ENCODE peak calls at places on chromosomes 16 and 17, in eight cellular contexts. One of them, this sample, is unnamed.

GRCh38 chr16:1188781-1189189 is 35.9 kb downstream of the CACNA1H start:
- DNase-seq in activated T-helper 9 cell treated with anti-CD3 and anti-CD28 coated beads, Interleukin-2, amount 50 U/mL, for 16 hours: no peak
- DNase-seq in effector CD4-positive, alpha-beta T cell: peak
- DNase-seq in DMS 273 treated with DMSO at 0.1 percent for 48 hours: no peak
- DNase-seq in stimulated activated CD4-positive, alpha-beta T cell treated with anti-CD3 and anti-CD28 coated beads, Interleukin-1b, Interleukin-23, amount 100 ng/mL, for 24 hours: no peak
- DNase-seq in activated CD4-positive, CD25-positive, alpha-beta regulatory T cell treated with anti-CD3 and anti-CD28 coated beads, Interleukin-2, amount 50 U/mL, for 16 hours: no peak
- DNase-seq in HS-27A: no peak
- DNase-seq in renal cortical epithelial cell: no peak
- DNase-seq in this sample: peak

GRCh38 chr16:19907161-19907992 is 22.7 kb upstream of the GPRC5B start:
- DNase-seq in activated T-helper 9 cell treated with anti-CD3 and anti-CD28 coated beads, Interleukin-2, amount 50 U/mL, for 16 hours: peak
- DNase-seq in effector CD4-positive, alpha-beta T cell: peak
- DNase-seq in DMS 273 treated with DMSO at 0.1 percent for 48 hours: peak
- DNase-seq in stimulated activated CD4-positive, alpha-beta T cell treated with anti-CD3 and anti-CD28 coated beads, Interleukin-1b, Interleukin-23, amount 100 ng/mL, for 24 hours: peak
- DNase-seq in activated CD4-positive, CD25-positive, alpha-beta regulatory T cell treated with anti-CD3 and anti-CD28 coated beads, Interleukin-2, amount 50 U/mL, for 16 hours: peak
- DNase-seq in HS-27A: no peak
- DNase-seq in renal cortical epithelial cell: peak
- DNase-seq in this sample: peak

GRCh38 chr17:32259596-32259995 is 6.0 kb upstream of the RHBDL3 start:
- DNase-seq in activated T-helper 9 cell treated with anti-CD3 and anti-CD28 coated beads, Interleukin-2, amount 50 U/mL, for 16 hours: no peak
- DNase-seq in effector CD4-positive, alpha-beta T cell: no peak
- DNase-seq in DMS 273 treated with DMSO at 0.1 percent for 48 hours: no peak
- DNase-seq in stimulated activated CD4-positive, alpha-beta T cell treated with anti-CD3 and anti-CD28 coated beads, Interleukin-1b, Interleukin-23, amount 100 ng/mL, for 24 hours: no peak
- DNase-seq in activated CD4-positive, CD25-positive, alpha-beta regulatory T cell treated with anti-CD3 and anti-CD28 coated beads, Interleukin-2, amount 50 U/mL, for 16 hours: no peak
- DNase-seq in HS-27A: no peak
- DNase-seq in renal cortical epithelial cell: peak
- DNase-seq in this sample: no peak

GRCh38 chr17:57985675-57985974 is 2.4 kb downstream of the VEZF1 start:
- DNase-seq in activated T-helper 9 cell treated with anti-CD3 and anti-CD28 coated beads, Interleukin-2, amount 50 U/mL, for 16 hours: no peak
- DNase-seq in effector CD4-positive, alpha-beta T cell: no peak
- DNase-seq in DMS 273 treated with DMSO at 0.1 percent for 48 hours: no peak
- DNase-seq in stimulated activated CD4-positive, alpha-beta T cell treated with anti-CD3 and anti-CD28 coated beads, Interleukin-1b, Interleukin-23, amount 100 ng/mL, for 24 hours: no peak
- DNase-seq in activated CD4-positive, CD25-positive, alpha-beta regulatory T cell treated with anti-CD3 and anti-CD28 coated beads, Interleukin-2, amount 50 U/mL, for 16 hours: no peak
- DNase-seq in HS-27A: no peak
- DNase-seq in renal cortical epithelial cell: peak
- DNase-seq in this sample: no peak

GRCh38 chr17:79993390-79994221 is 42.1 kb downstream of the TBC1D16 start:
- DNase-seq in activated T-helper 9 cell treated with anti-CD3 and anti-CD28 coated beads, Interleukin-2, amount 50 U/mL, for 16 hours: peak
- DNase-seq in effector CD4-positive, alpha-beta T cell: no peak
- DNase-seq in DMS 273 treated with DMSO at 0.1 percent for 48 hours: no peak
- DNase-seq in stimulated activated CD4-positive, alpha-beta T cell treated with anti-CD3 and anti-CD28 coated beads, Interleukin-1b, Interleukin-23, amount 100 ng/mL, for 24 hours: peak
- DNase-seq in activated CD4-positive, CD25-positive, alpha-beta regulatory T cell treated with anti-CD3 and anti-CD28 coated beads, Interleukin-2, amount 50 U/mL, for 16 hours: no peak
- DNase-seq in HS-27A: no peak
- DNase-seq in renal cortical epithelial cell: peak
- DNase-seq in this sample: peak

GRCh38 chr17:81540676-81541027 is 11.5 kb downstream of the FAAP100 start:
- DNase-seq in activated T-helper 9 cell treated with anti-CD3 and anti-CD28 coated beads, Interleukin-2, amount 50 U/mL, for 16 hours: no peak
- DNase-seq in effector CD4-positive, alpha-beta T cell: no peak
- DNase-seq in DMS 273 treated with DMSO at 0.1 percent for 48 hours: no peak
- DNase-seq in stimulated activated CD4-positive, alpha-beta T cell treated with anti-CD3 and anti-CD28 coated beads, Interleukin-1b, Interleukin-23, amount 100 ng/mL, for 24 hours: no peak
- DNase-seq in activated CD4-positive, CD25-positive, alpha-beta regulatory T cell treated with anti-CD3 and anti-CD28 coated beads, Interleukin-2, amount 50 U/mL, for 16 hours: no peak
- DNase-seq in HS-27A: no peak
- DNase-seq in renal cortical epithelial cell: no peak
- DNase-seq in this sample: no peak

GRCh38 chr16:57999366-57999970 is 1.0 kb downstream of the ZNF319 start:
- DNase-seq in activated T-helper 9 cell treated with anti-CD3 and anti-CD28 coated beads, Interleukin-2, amount 50 U/mL, for 16 hours: no peak
- DNase-seq in effector CD4-positive, alpha-beta T cell: no peak
- DNase-seq in DMS 273 treated with DMSO at 0.1 percent for 48 hours: no peak
- DNase-seq in stimulated activated CD4-positive, alpha-beta T cell treated with anti-CD3 and anti-CD28 coated beads, Interleukin-1b, Interleukin-23, amount 100 ng/mL, for 24 hours: peak
- DNase-seq in activated CD4-positive, CD25-positive, alpha-beta regulatory T cell treated with anti-CD3 and anti-CD28 coated beads, Interleukin-2, amount 50 U/mL, for 16 hours: no peak
- DNase-seq in HS-27A: no peak
- DNase-seq in renal cortical epithelial cell: no peak
- DNase-seq in this sample: peak

GRCh38 chr17:52154466-52154865 is 4.0 kb downstream of the CA10 start:
- DNase-seq in activated T-helper 9 cell treated with anti-CD3 and anti-CD28 coated beads, Interleukin-2, amount 50 U/mL, for 16 hours: no peak
- DNase-seq in effector CD4-positive, alpha-beta T cell: no peak
- DNase-seq in DMS 273 treated with DMSO at 0.1 percent for 48 hours: no peak
- DNase-seq in stimulated activated CD4-positive, alpha-beta T cell treated with anti-CD3 and anti-CD28 coated beads, Interleukin-1b, Interleukin-23, amount 100 ng/mL, for 24 hours: no peak
- DNase-seq in activated CD4-positive, CD25-positive, alpha-beta regulatory T cell treated with anti-CD3 and anti-CD28 coated beads, Interleukin-2, amount 50 U/mL, for 16 hours: no peak
- DNase-seq in HS-27A: no peak
- DNase-seq in renal cortical epithelial cell: no peak
- DNase-seq in this sample: no peak

GRCh38 chr16:88694221-88695087 is 8.1 kb upstream of the SNAI3 start:
- DNase-seq in activated T-helper 9 cell treated with anti-CD3 and anti-CD28 coated beads, Interleukin-2, amount 50 U/mL, for 16 hours: no peak
- DNase-seq in effector CD4-positive, alpha-beta T cell: no peak
- DNase-seq in DMS 273 treated with DMSO at 0.1 percent for 48 hours: no peak
- DNase-seq in stimulated activated CD4-positive, alpha-beta T cell treated with anti-CD3 and anti-CD28 coated beads, Interleukin-1b, Interleukin-23, amount 100 ng/mL, for 24 hours: no peak
- DNase-seq in activated CD4-positive, CD25-positive, alpha-beta regulatory T cell treated with anti-CD3 and anti-CD28 coated beads, Interleukin-2, amount 50 U/mL, for 16 hours: no peak
- DNase-seq in HS-27A: no peak
- DNase-seq in renal cortical epithelial cell: no peak
- DNase-seq in this sample: no peak

GRCh38 chr16:58501242-58502131 is 1.5 kb downstream of the NDRG4 start:
- DNase-seq in activated T-helper 9 cell treated with anti-CD3 and anti-CD28 coated beads, Interleukin-2, amount 50 U/mL, for 16 hours: peak
- DNase-seq in effector CD4-positive, alpha-beta T cell: peak
- DNase-seq in DMS 273 treated with DMSO at 0.1 percent for 48 hours: peak
- DNase-seq in stimulated activated CD4-positive, alpha-beta T cell treated with anti-CD3 and anti-CD28 coated beads, Interleukin-1b, Interleukin-23, amount 100 ng/mL, for 24 hours: peak
- DNase-seq in activated CD4-positive, CD25-positive, alpha-beta regulatory T cell treated with anti-CD3 and anti-CD28 coated beads, Interleukin-2, amount 50 U/mL, for 16 hours: no peak
- DNase-seq in HS-27A: no peak
- DNase-seq in renal cortical epithelial cell: no peak
- DNase-seq in this sample: peak

GRCh38 chr17:67221062-67221998 is 23.7 kb downstream of the HELZ start:
- DNase-seq in activated T-helper 9 cell treated with anti-CD3 and anti-CD28 coated beads, Interleukin-2, amount 50 U/mL, for 16 hours: no peak
- DNase-seq in effector CD4-positive, alpha-beta T cell: no peak
- DNase-seq in DMS 273 treated with DMSO at 0.1 percent for 48 hours: no peak
- DNase-seq in stimulated activated CD4-positive, alpha-beta T cell treated with anti-CD3 and anti-CD28 coated beads, Interleukin-1b, Interleukin-23, amount 100 ng/mL, for 24 hours: no peak
- DNase-seq in activated CD4-positive, CD25-positive, alpha-beta regulatory T cell treated with anti-CD3 and anti-CD28 coated beads, Interleukin-2, amount 50 U/mL, for 16 hours: no peak
- DNase-seq in HS-27A: no peak
- DNase-seq in renal cortical epithelial cell: peak
- DNase-seq in this sample: no peak

GRCh38 chr17:42743595-42744282 is 1.1 kb downstream of the EZH1 start:
- DNase-seq in activated T-helper 9 cell treated with anti-CD3 and anti-CD28 coated beads, Interleukin-2, amount 50 U/mL, for 16 hours: no peak
- DNase-seq in effector CD4-positive, alpha-beta T cell: no peak
- DNase-seq in DMS 273 treated with DMSO at 0.1 percent for 48 hours: no peak
- DNase-seq in stimulated activated CD4-positive, alpha-beta T cell treated with anti-CD3 and anti-CD28 coated beads, Interleukin-1b, Interleukin-23, amount 100 ng/mL, for 24 hours: no peak
- DNase-seq in activated CD4-positive, CD25-positive, alpha-beta regulatory T cell treated with anti-CD3 and anti-CD28 coated beads, Interleukin-2, amount 50 U/mL, for 16 hours: no peak
- DNase-seq in HS-27A: no peak
- DNase-seq in renal cortical epithelial cell: no peak
- DNase-seq in this sample: no peak

GRCh38 chr16:51697454-51697853 is 546.4 kb upstream of the SALL1 start:
- DNase-seq in activated T-helper 9 cell treated with anti-CD3 and anti-CD28 coated beads, Interleukin-2, amount 50 U/mL, for 16 hours: no peak
- DNase-seq in effector CD4-positive, alpha-beta T cell: no peak
- DNase-seq in DMS 273 treated with DMSO at 0.1 percent for 48 hours: peak
- DNase-seq in stimulated activated CD4-positive, alpha-beta T cell treated with anti-CD3 and anti-CD28 coated beads, Interleukin-1b, Interleukin-23, amount 100 ng/mL, for 24 hours: no peak
- DNase-seq in activated CD4-positive, CD25-positive, alpha-beta regulatory T cell treated with anti-CD3 and anti-CD28 coated beads, Interleukin-2, amount 50 U/mL, for 16 hours: no peak
- DNase-seq in HS-27A: no peak
- DNase-seq in renal cortical epithelial cell: peak
- DNase-seq in this sample: no peak

GRCh38 chr17:64067642-64068041 is 47.2 kb upstream of the ICAM2 start:
- DNase-seq in activated T-helper 9 cell treated with anti-CD3 and anti-CD28 coated beads, Interleukin-2, amount 50 U/mL, for 16 hours: no peak
- DNase-seq in effector CD4-positive, alpha-beta T cell: no peak
- DNase-seq in DMS 273 treated with DMSO at 0.1 percent for 48 hours: no peak
- DNase-seq in stimulated activated CD4-positive, alpha-beta T cell treated with anti-CD3 and anti-CD28 coated beads, Interleukin-1b, Interleukin-23, amount 100 ng/mL, for 24 hours: no peak
- DNase-seq in activated CD4-positive, CD25-positive, alpha-beta regulatory T cell treated with anti-CD3 and anti-CD28 coated beads, Interleukin-2, amount 50 U/mL, for 16 hours: no peak
- DNase-seq in HS-27A: no peak
- DNase-seq in renal cortical epithelial cell: peak
- DNase-seq in this sample: no peak

GRCh38 chr17:63966646-63967265 is 6.0 kb downstream of the SCN4A start:
- DNase-seq in activated T-helper 9 cell treated with anti-CD3 and anti-CD28 coated beads, Interleukin-2, amount 50 U/mL, for 16 hours: no peak
- DNase-seq in effector CD4-positive, alpha-beta T cell: no peak
- DNase-seq in DMS 273 treated with DMSO at 0.1 percent for 48 hours: no peak
- DNase-seq in stimulated activated CD4-positive, alpha-beta T cell treated with anti-CD3 and anti-CD28 coated beads, Interleukin-1b, Interleukin-23, amount 100 ng/mL, for 24 hours: no peak
- DNase-seq in activated CD4-positive, CD25-positive, alpha-beta regulatory T cell treated with anti-CD3 and anti-CD28 coated beads, Interleukin-2, amount 50 U/mL, for 16 hours: no peak
- DNase-seq in HS-27A: no peak
- DNase-seq in renal cortical epithelial cell: no peak
- DNase-seq in this sample: no peak

GRCh38 chr16:81610144-81610842 is 165.7 kb downstream of the CMIP start:
- DNase-seq in activated T-helper 9 cell treated with anti-CD3 and anti-CD28 coated beads, Interleukin-2, amount 50 U/mL, for 16 hours: no peak
- DNase-seq in effector CD4-positive, alpha-beta T cell: no peak
- DNase-seq in DMS 273 treated with DMSO at 0.1 percent for 48 hours: no peak
- DNase-seq in stimulated activated CD4-positive, alpha-beta T cell treated with anti-CD3 and anti-CD28 coated beads, Interleukin-1b, Interleukin-23, amount 100 ng/mL, for 24 hours: no peak
- DNase-seq in activated CD4-positive, CD25-positive, alpha-beta regulatory T cell treated with anti-CD3 and anti-CD28 coated beads, Interleukin-2, amount 50 U/mL, for 16 hours: no peak
- DNase-seq in HS-27A: no peak
- DNase-seq in renal cortical epithelial cell: peak
- DNase-seq in this sample: no peak

GRCh38 chr17:5817475-5818395 is 233.4 kb upstream of the NLRP1 start:
- DNase-seq in activated T-helper 9 cell treated with anti-CD3 and anti-CD28 coated beads, Interleukin-2, amount 50 U/mL, for 16 hours: no peak
- DNase-seq in effector CD4-positive, alpha-beta T cell: no peak
- DNase-seq in DMS 273 treated with DMSO at 0.1 percent for 48 hours: no peak
- DNase-seq in stimulated activated CD4-positive, alpha-beta T cell treated with anti-CD3 and anti-CD28 coated beads, Interleukin-1b, Interleukin-23, amount 100 ng/mL, for 24 hours: no peak
- DNase-seq in activated CD4-positive, CD25-positive, alpha-beta regulatory T cell treated with anti-CD3 and anti-CD28 coated beads, Interleukin-2, amount 50 U/mL, for 16 hours: no peak
- DNase-seq in HS-27A: no peak
- DNase-seq in renal cortical epithelial cell: no peak
- DNase-seq in this sample: no peak

GRCh38 chr16:18931756-18932155 is 5.5 kb upstream of the SMG1 start:
- DNase-seq in activated T-helper 9 cell treated with anti-CD3 and anti-CD28 coated beads, Interleukin-2, amount 50 U/mL, for 16 hours: no peak
- DNase-seq in effector CD4-positive, alpha-beta T cell: no peak
- DNase-seq in DMS 273 treated with DMSO at 0.1 percent for 48 hours: no peak
- DNase-seq in stimulated activated CD4-positive, alpha-beta T cell treated with anti-CD3 and anti-CD28 coated beads, Interleukin-1b, Interleukin-23, amount 100 ng/mL, for 24 hours: no peak
- DNase-seq in activated CD4-positive, CD25-positive, alpha-beta regulatory T cell treated with anti-CD3 and anti-CD28 coated beads, Interleukin-2, amount 50 U/mL, for 16 hours: no peak
- DNase-seq in HS-27A: no peak
- DNase-seq in renal cortical epithelial cell: no peak
- DNase-seq in this sample: no peak

GRCh38 chr17:82110298-82110697 is 12.3 kb upstream of the FASN start:
- DNase-seq in activated T-helper 9 cell treated with anti-CD3 and anti-CD28 coated beads, Interleukin-2, amount 50 U/mL, for 16 hours: no peak
- DNase-seq in effector CD4-positive, alpha-beta T cell: no peak
- DNase-seq in DMS 273 treated with DMSO at 0.1 percent for 48 hours: no peak
- DNase-seq in stimulated activated CD4-positive, alpha-beta T cell treated with anti-CD3 and anti-CD28 coated beads, Interleukin-1b, Interleukin-23, amount 100 ng/mL, for 24 hours: no peak
- DNase-seq in activated CD4-positive, CD25-positive, alpha-beta regulatory T cell treated with anti-CD3 and anti-CD28 coated beads, Interleukin-2, amount 50 U/mL, for 16 hours: no peak
- DNase-seq in HS-27A: no peak
- DNase-seq in renal cortical epithelial cell: peak
- DNase-seq in this sample: no peak

GRCh38 chr16:65672960-65673359 is 551.1 kb upstream of the CDH11 start:
- DNase-seq in activated T-helper 9 cell treated with anti-CD3 and anti-CD28 coated beads, Interleukin-2, amount 50 U/mL, for 16 hours: no peak
- DNase-seq in effector CD4-positive, alpha-beta T cell: no peak
- DNase-seq in DMS 273 treated with DMSO at 0.1 percent for 48 hours: no peak
- DNase-seq in stimulated activated CD4-positive, alpha-beta T cell treated with anti-CD3 and anti-CD28 coated beads, Interleukin-1b, Interleukin-23, amount 100 ng/mL, for 24 hours: no peak
- DNase-seq in activated CD4-positive, CD25-positive, alpha-beta regulatory T cell treated with anti-CD3 and anti-CD28 coated beads, Interleukin-2, amount 50 U/mL, for 16 hours: no peak
- DNase-seq in HS-27A: no peak
- DNase-seq in renal cortical epithelial cell: no peak
- DNase-seq in this sample: no peak

GRCh38 chr17:49996495-49997255 is 1.7 kb upstream of the DLX3 start:
- DNase-seq in activated T-helper 9 cell treated with anti-CD3 and anti-CD28 coated beads, Interleukin-2, amount 50 U/mL, for 16 hours: peak
- DNase-seq in effector CD4-positive, alpha-beta T cell: peak
- DNase-seq in DMS 273 treated with DMSO at 0.1 percent for 48 hours: no peak
- DNase-seq in stimulated activated CD4-positive, alpha-beta T cell treated with anti-CD3 and anti-CD28 coated beads, Interleukin-1b, Interleukin-23, amount 100 ng/mL, for 24 hours: no peak
- DNase-seq in activated CD4-positive, CD25-positive, alpha-beta regulatory T cell treated with anti-CD3 and anti-CD28 coated beads, Interleukin-2, amount 50 U/mL, for 16 hours: peak
- DNase-seq in HS-27A: peak
- DNase-seq in renal cortical epithelial cell: no peak
- DNase-seq in this sample: peak

GRCh38 chr17:38600416-38600815 is 5.3 kb downstream of the SRCIN1 start:
- DNase-seq in activated T-helper 9 cell treated with anti-CD3 and anti-CD28 coated beads, Interleukin-2, amount 50 U/mL, for 16 hours: no peak
- DNase-seq in effector CD4-positive, alpha-beta T cell: no peak
- DNase-seq in DMS 273 treated with DMSO at 0.1 percent for 48 hours: no peak
- DNase-seq in stimulated activated CD4-positive, alpha-beta T cell treated with anti-CD3 and anti-CD28 coated beads, Interleukin-1b, Interleukin-23, amount 100 ng/mL, for 24 hours: no peak
- DNase-seq in activated CD4-positive, CD25-positive, alpha-beta regulatory T cell treated with anti-CD3 and anti-CD28 coated beads, Interleukin-2, amount 50 U/mL, for 16 hours: no peak
- DNase-seq in HS-27A: no peak
- DNase-seq in renal cortical epithelial cell: no peak
- DNase-seq in this sample: no peak

GRCh38 chr17:66115246-66115645 is 76.7 kb downstream of the CEP112 start:
- DNase-seq in activated T-helper 9 cell treated with anti-CD3 and anti-CD28 coated beads, Interleukin-2, amount 50 U/mL, for 16 hours: no peak
- DNase-seq in effector CD4-positive, alpha-beta T cell: no peak
- DNase-seq in DMS 273 treated with DMSO at 0.1 percent for 48 hours: no peak
- DNase-seq in stimulated activated CD4-positive, alpha-beta T cell treated with anti-CD3 and anti-CD28 coated beads, Interleukin-1b, Interleukin-23, amount 100 ng/mL, for 24 hours: no peak
- DNase-seq in activated CD4-positive, CD25-positive, alpha-beta regulatory T cell treated with anti-CD3 and anti-CD28 coated beads, Interleukin-2, amount 50 U/mL, for 16 hours: no peak
- DNase-seq in HS-27A: no peak
- DNase-seq in renal cortical epithelial cell: no peak
- DNase-seq in this sample: no peak

GRCh38 chr16:69762843-69763556 is 868 bp downstream of the WWP2 start:
- DNase-seq in activated T-helper 9 cell treated with anti-CD3 and anti-CD28 coated beads, Interleukin-2, amount 50 U/mL, for 16 hours: no peak
- DNase-seq in effector CD4-positive, alpha-beta T cell: peak
- DNase-seq in DMS 273 treated with DMSO at 0.1 percent for 48 hours: no peak
- DNase-seq in stimulated activated CD4-positive, alpha-beta T cell treated with anti-CD3 and anti-CD28 coated beads, Interleukin-1b, Interleukin-23, amount 100 ng/mL, for 24 hours: no peak
- DNase-seq in activated CD4-positive, CD25-positive, alpha-beta regulatory T cell treated with anti-CD3 and anti-CD28 coated beads, Interleukin-2, amount 50 U/mL, for 16 hours: no peak
- DNase-seq in HS-27A: no peak
- DNase-seq in renal cortical epithelial cell: peak
- DNase-seq in this sample: peak

GRCh38 chr16:5321925-5322324 is 224.3 kb upstream of the EEF2KMT start:
- DNase-seq in activated T-helper 9 cell treated with anti-CD3 and anti-CD28 coated beads, Interleukin-2, amount 50 U/mL, for 16 hours: no peak
- DNase-seq in effector CD4-positive, alpha-beta T cell: no peak
- DNase-seq in DMS 273 treated with DMSO at 0.1 percent for 48 hours: no peak
- DNase-seq in stimulated activated CD4-positive, alpha-beta T cell treated with anti-CD3 and anti-CD28 coated beads, Interleukin-1b, Interleukin-23, amount 100 ng/mL, for 24 hours: no peak
- DNase-seq in activated CD4-positive, CD25-positive, alpha-beta regulatory T cell treated with anti-CD3 and anti-CD28 coated beads, Interleukin-2, amount 50 U/mL, for 16 hours: no peak
- DNase-seq in HS-27A: no peak
- DNase-seq in renal cortical epithelial cell: no peak
- DNase-seq in this sample: no peak

GRCh38 chr17:18065546-18065945 is 22.2 kb upstream of the DRG2 start:
- DNase-seq in activated T-helper 9 cell treated with anti-CD3 and anti-CD28 coated beads, Interleukin-2, amount 50 U/mL, for 16 hours: no peak
- DNase-seq in effector CD4-positive, alpha-beta T cell: no peak
- DNase-seq in DMS 273 treated with DMSO at 0.1 percent for 48 hours: no peak
- DNase-seq in stimulated activated CD4-positive, alpha-beta T cell treated with anti-CD3 and anti-CD28 coated beads, Interleukin-1b, Interleukin-23, amount 100 ng/mL, for 24 hours: no peak
- DNase-seq in activated CD4-positive, CD25-positive, alpha-beta regulatory T cell treated with anti-CD3 and anti-CD28 coated beads, Interleukin-2, amount 50 U/mL, for 16 hours: no peak
- DNase-seq in HS-27A: no peak
- DNase-seq in renal cortical epithelial cell: no peak
- DNase-seq in this sample: no peak

GRCh38 chr17:48427598-48427997 is 2.4 kb downstream of the SKAP1 start:
- DNase-seq in activated T-helper 9 cell treated with anti-CD3 and anti-CD28 coated beads, Interleukin-2, amount 50 U/mL, for 16 hours: peak
- DNase-seq in effector CD4-positive, alpha-beta T cell: peak
- DNase-seq in DMS 273 treated with DMSO at 0.1 percent for 48 hours: no peak
- DNase-seq in stimulated activated CD4-positive, alpha-beta T cell treated with anti-CD3 and anti-CD28 coated beads, Interleukin-1b, Interleukin-23, amount 100 ng/mL, for 24 hours: peak
- DNase-seq in activated CD4-positive, CD25-positive, alpha-beta regulatory T cell treated with anti-CD3 and anti-CD28 coated beads, Interleukin-2, amount 50 U/mL, for 16 hours: peak
- DNase-seq in HS-27A: no peak
- DNase-seq in renal cortical epithelial cell: no peak
- DNase-seq in this sample: peak

GRCh38 chr17:60745544-60745943 is 67.9 kb downstream of the BCAS3 start:
- DNase-seq in activated T-helper 9 cell treated with anti-CD3 and anti-CD28 coated beads, Interleukin-2, amount 50 U/mL, for 16 hours: no peak
- DNase-seq in effector CD4-positive, alpha-beta T cell: no peak
- DNase-seq in DMS 273 treated with DMSO at 0.1 percent for 48 hours: no peak
- DNase-seq in stimulated activated CD4-positive, alpha-beta T cell treated with anti-CD3 and anti-CD28 coated beads, Interleukin-1b, Interleukin-23, amount 100 ng/mL, for 24 hours: no peak
- DNase-seq in activated CD4-positive, CD25-positive, alpha-beta regulatory T cell treated with anti-CD3 and anti-CD28 coated beads, Interleukin-2, amount 50 U/mL, for 16 hours: no peak
- DNase-seq in HS-27A: no peak
- DNase-seq in renal cortical epithelial cell: peak
- DNase-seq in this sample: no peak

This sample was measured in MM.1S.